ENCODE peak calls at places on chromosome 9, in seven cellular contexts. S is heart right ventricle, G is NB4, R is non-pigmented ciliary epithelial cell, Q is lung, P is Right ventricle myocardium superior, V is head of caudate nucleus. N is an unnamed sample.

GRCh38 chr9:126148994-126149393 is 177.6 kb upstream of the MVB12B start:
- DNase-seq in S (no peak), G (no peak), R (no peak), Q (peak), P (no peak), V (no peak), N (no peak)

GRCh38 chr9:5896863-5897262 is 6.2 kb downstream of the MLANA start:
- DNase-seq in S (no peak), G (no peak), R (no peak), Q (no peak), P (no peak), V (no peak), N (no peak)

GRCh38 chr9:86614871-86615849 is 260.9 kb upstream of the TUT7 start:
- DNase-seq in S (no peak), G (peak), R (no peak), Q (no peak), P (no peak), V (peak), N (peak)

GRCh38 chr9:3521961-3522360 is 3.8 kb downstream of the RFX3 start:
- DNase-seq in S (no peak), G (no peak), R (no peak), Q (no peak), P (no peak), V (no peak), N (no peak)

GRCh38 chr9:89684912-89685636 is 80.3 kb downstream of the GADD45G start:
- DNase-seq in S (peak), G (no peak), R (no peak), Q (no peak), P (peak), V (no peak), N (no peak)

GRCh38 chr9:120877276-120878034 is 467 bp upstream of the PHF19 start:
- DNase-seq in S (peak), G (peak), R (no peak), Q (no peak), P (peak), V (peak), N (no peak)

GRCh38 chr9:92439921-92440750 is 15.9 kb upstream of the OMD start:
- DNase-seq in S (no peak), G (no peak), R (peak), Q (no peak), P (no peak), V (no peak), N (no peak)

GRCh38 chr9:11163843-11164242 is 551.0 kb upstream of the PTPRD start:
- DNase-seq in S (no peak), G (no peak), R (no peak), Q (no peak), P (no peak), V (no peak), N (no peak)

GRCh38 chr9:124855944-124856773 is 2.9 kb downstream of the WDR38 start:
- DNase-seq in S (no peak), G (peak), R (no peak), Q (no peak), P (no peak), V (no peak), N (no peak)

N was measured in HS-27A.